ENCODE peak calls at places on chromosomes 7 and 10, in five cellular contexts. W is cardiac muscle cell, E is sigmoid colon, I is fibroblast of pulmonary artery, Y is RWPE1. L is an unnamed sample.

GRCh38 chr7:116776610-116777289 is 85.6 kb upstream of the CAPZA2 start:
- DNase-seq in W (no peak), Y (peak; percentile 89), E (no peak), I (peak; percentile 76), L (peak; percentile 52)

GRCh38 chr7:157552295-157552993 is 215.6 kb downstream of the DNAJB6 start:
- DNase-seq in Y (no peak), I (no peak), E (no peak), W (no peak), L (no peak)

GRCh38 chr10:3412646-3413045 is 240.1 kb upstream of the PITRM1 start:
- DNase-seq in W (no peak), I (no peak), E (no peak), Y (no peak), L (no peak)

GRCh38 chr7:88226886-88227516 is 7.2 kb upstream of the SRI start:
- DNase-seq in Y (peak; percentile 86), W (no peak), E (no peak), I (peak; percentile 81), L (no peak)

GRCh38 chr7:1853619-1854520 is 183.8 kb downstream of the ELFN1 start:
- DNase-seq in Y (no peak), W (no peak), I (no peak), E (peak; percentile 50), L (no peak)

GRCh38 chr7:51521649-51522048 is 205.0 kb upstream of the COBL start:
- DNase-seq in Y (no peak), I (no peak), E (no peak), W (no peak), L (no peak)

GRCh38 chr10:96470108-96470743 is 43.5 kb downstream of the TLL2 start:
- DNase-seq in I (peak; percentile 35), Y (peak; percentile 63), W (peak; percentile 53), E (no peak), L (no peak)

GRCh38 chr10:97916586-97916985 is 66.9 kb downstream of the GOLGA7B start:
- DNase-seq in E (no peak), W (no peak), I (peak; percentile 8), Y (no peak), L (no peak)

GRCh38 chr7:158590181-158590530 is 2.5 kb upstream of the PTPRN2 start:
- DNase-seq in Y (no peak), W (no peak), E (no peak), I (no peak), L (no peak)

GRCh38 chr10:7577206-7577978 is 89.4 kb downstream of the ITIH5 start:
- DNase-seq in I (peak; percentile 53), Y (no peak), W (no peak), E (no peak), L (no peak)

GRCh38 chr7:2313450-2314208 is 612 bp downstream of the SNX8 start:
- DNase-seq in Y (no peak), W (no peak), I (no peak), E (peak; percentile 76), L (no peak)

GRCh38 chr10:71735709-71736569 is 16.4 kb upstream of the C10orf105 start:
- DNase-seq in W (no peak), E (no peak), Y (no peak), I (no peak), L (no peak)

GRCh38 chr10:34609287-34609940 is 205.7 kb downstream of the PARD3 start:
- DNase-seq in W (no peak), I (no peak), Y (no peak), E (no peak), L (no peak)

GRCh38 chr10:6794441-6794840 is 214.4 kb upstream of the PRKCQ start:
- DNase-seq in W (no peak), Y (no peak), E (no peak), I (no peak), L (no peak)

GRCh38 chr10:110324201-110324804 is 19.6 kb upstream of the SMNDC1 start:
- DNase-seq in W (no peak), E (no peak), Y (no peak), I (no peak), L (no peak)

GRCh38 chr7:157769870-157770213 is 433.0 kb downstream of the DNAJB6 start:
- DNase-seq in E (no peak), I (no peak), Y (no peak), W (no peak), L (no peak)

GRCh38 chr7:18414885-18415284 is 80.7 kb upstream of the HDAC9 start:
- DNase-seq in I (no peak), Y (no peak), E (no peak), W (no peak), L (no peak)

GRCh38 chr7:143048827-143049226 is 3.3 kb upstream of the OR6V1 start:
- DNase-seq in Y (no peak), E (no peak), W (no peak), I (no peak), L (no peak)

GRCh38 chr10:92901819-92902234 is 53.5 kb downstream of the EXOC6 start:
- DNase-seq in Y (no peak), I (no peak), E (no peak), W (no peak), L (no peak)

GRCh38 chr7:50766106-50766505 is 16.6 kb downstream of the GRB10 start:
- DNase-seq in Y (no peak), E (no peak), W (no peak), I (no peak), L (no peak)

GRCh38 chr10:21260793-21261149 is 264.7 kb downstream of the SKIDA1 start:
- DNase-seq in I (no peak), W (no peak), Y (no peak), E (no peak), L (no peak)

GRCh38 chr7:5382281-5383041 is 41.2 kb downstream of the TNRC18 start:
- DNase-seq in E (peak; percentile 79), W (peak; percentile 88), I (peak; percentile 30), Y (no peak), L (no peak)

GRCh38 chr10:80497187-80498038 is 40.3 kb upstream of the SH2D4B start:
- DNase-seq in W (no peak), E (peak; percentile 82), Y (no peak), I (peak; percentile 87), L (no peak)

GRCh38 chr7:123537026-123537642 is 2.7 kb upstream of the IQUB start:
- DNase-seq in W (no peak), Y (no peak), E (no peak), I (peak; percentile 58), L (no peak)

GRCh38 chr10:12543589-12543988 is 194.2 kb downstream of the CAMK1D start:
- DNase-seq in E (no peak), Y (no peak), I (no peak), W (no peak), L (no peak)

GRCh38 chr10:12547301-12547771 is 198.0 kb downstream of the CAMK1D start:
- DNase-seq in E (no peak), I (no peak), Y (no peak), W (no peak), L (no peak)

GRCh38 chr10:12550994-12551393 is 201.6 kb downstream of the CAMK1D start:
- DNase-seq in I (no peak), E (no peak), Y (no peak), W (no peak), L (no peak)

GRCh38 chr10:12549297-12549696 is 199.9 kb downstream of the CAMK1D start:
- DNase-seq in I (no peak), Y (peak; percentile 9), E (no peak), W (no peak), L (no peak)
- TF ChIP-seq CTCF in I (no peak), Y (no peak), E (no peak), W (no peak), L (no peak)

GRCh38 chr7:33685488-33685887 is 219.9 kb upstream of the BMPER start:
- DNase-seq in I (no peak), E (no peak), W (no peak), Y (no peak), L (no peak)

GRCh38 chr7:33680682-33681081 is 224.7 kb upstream of the BMPER start:
- DNase-seq in W (no peak), I (no peak), E (no peak), Y (no peak), L (no peak)

GRCh38 chr7:33687601-33688000 is 217.7 kb upstream of the BMPER start:
- DNase-seq in E (no peak), Y (no peak), W (no peak), I (no peak), L (no peak)

GRCh38 chr7:33686001-33686591 is 219.2 kb upstream of the BMPER start:
- DNase-seq in Y (no peak), E (no peak), W (no peak), I (no peak), L (no peak)
- TF ChIP-seq CTCF in Y (no peak), E (no peak), W (no peak), I (no peak), L (no peak)

DNA sequence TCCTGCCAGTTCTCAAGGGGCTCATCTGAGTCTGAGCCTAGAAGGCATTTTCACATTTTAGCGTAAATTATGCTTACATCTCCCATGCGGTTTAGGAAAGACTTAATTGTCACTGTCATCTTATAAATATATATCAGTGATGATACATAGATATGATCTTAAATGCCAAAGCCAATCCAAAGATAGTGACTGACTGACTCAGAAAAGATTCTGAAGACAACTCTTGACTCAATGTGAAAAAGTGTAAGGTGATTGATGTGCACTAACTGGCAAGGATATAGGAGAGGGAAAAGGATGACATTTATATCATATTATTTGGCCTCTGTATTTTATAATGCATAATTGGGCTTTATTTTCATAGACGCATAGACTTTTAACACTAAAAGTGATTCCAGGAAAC is 84.9 kb upstream of the LRRN3 start:
- DNase-seq in W (no peak), I (no peak), Y (no peak), E (no peak), L (no peak)
- TF ChIP-seq CTCF in W (no peak), I (no peak), Y (no peak), E (no peak), L (no peak)

GRCh38 chr10:116274141-116274861 is 1.3 kb upstream of the GFRA1 start:
- DNase-seq in Y (no peak), I (no peak), W (peak; percentile 45), E (no peak), L (no peak)
- TF ChIP-seq CTCF in Y (no peak), I (no peak), W (no peak), E (no peak), L (peak; percentile 14)

GRCh38 chr7:17301491-17302101 is 3.1 kb downstream of the AHR start:
- DNase-seq in E (peak; percentile 63), Y (no peak), W (peak; percentile 64), I (peak; percentile 69), L (no peak)

GRCh38 chr7:17298840-17299476 is 506 bp downstream of the AHR start:
- DNase-seq in I (peak; percentile 42), W (peak; percentile 54), Y (peak; percentile 44), E (peak; percentile 78), L (no peak)

GRCh38 chr7:17298102-17298839 is at the start of gene AHR:
- DNase-seq in W (peak; percentile 87), E (peak; percentile 98), Y (peak; percentile 96), I (peak; percentile 97), L (peak; percentile 70)

GRCh38 chr7:17300012-17300411 is 1.6 kb downstream of the AHR start:
- DNase-seq in E (no peak), Y (no peak), I (no peak), W (no peak), L (no peak)

DNA sequence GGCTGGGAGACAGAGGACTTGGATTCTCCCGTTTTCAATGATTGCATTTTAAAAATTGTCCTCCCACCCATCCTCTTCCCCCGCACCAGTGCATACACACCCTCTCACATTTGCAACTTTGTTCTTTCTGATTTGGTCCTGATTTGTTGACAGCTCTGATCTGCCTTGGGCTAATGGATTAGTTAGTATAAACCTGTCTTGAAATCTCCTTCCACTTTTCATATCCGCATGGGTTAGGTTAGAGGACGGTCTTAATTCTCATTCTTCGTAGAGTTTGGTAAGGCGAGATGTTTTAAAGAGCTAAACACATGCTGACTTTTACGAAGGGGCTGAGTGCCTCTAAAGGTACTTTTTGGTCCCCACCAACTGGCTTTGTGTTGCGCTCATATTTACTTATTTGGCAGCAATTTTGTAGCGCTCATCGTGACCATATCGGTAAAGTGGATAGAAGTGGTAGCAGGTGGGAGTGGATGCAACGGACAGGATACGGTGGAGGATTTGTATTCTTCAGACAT is 1.1 kb downstream of the AHR start:
- DNase-seq in I (peak; percentile 58), E (no peak), Y (peak; percentile 4), W (peak; percentile 6), L (no peak)
- TF ChIP-seq CTCF in I (no peak), E (no peak), Y (no peak), W (no peak), L (no peak)